ENCODE peak calls at places on chromosome 10, in seven cellular contexts. H is BJ; Q is iPS-NIHi11; S is HT1080; U is AG08395; I is endothelial cell; C is stimulated activated CD8-positive, alpha-beta memory T cell treated with anti-CD3 and anti-CD28 coated beads, Interleukin-2, amount 100 ng/mL, for 1 hour. B is an unnamed sample.

GRCh38 chr10:90592903-90593302 is 264.9 kb downstream of the HTR7 start:
- DNase-seq in I (peak), S (peak), U (no peak), H (no peak), C (no peak), Q (peak), B (no peak)

GRCh38 chr10:14925268-14925667 is 28.6 kb downstream of the DCLRE1C start:
- DNase-seq in Q (no peak), C (no peak), U (no peak), I (no peak), H (no peak), S (no peak), B (no peak)

GRCh38 chr10:68406111-68406814 is 814 bp downstream of the RUFY2 start:
- DNase-seq in C (no peak), Q (peak), U (peak), S (peak), I (peak), H (peak), B (peak)

GRCh38 chr10:129864601-129865126 is 99.4 kb downstream of the EBF3 start:
- DNase-seq in I (no peak), Q (no peak), U (peak), C (no peak), S (no peak), H (no peak), B (no peak)

GRCh38 chr10:110083884-110084283 is 76.1 kb downstream of the ADD3 start:
- DNase-seq in H (no peak), Q (no peak), C (no peak), I (no peak), U (peak), S (peak), B (no peak)

GRCh38 chr10:97096327-97097153 is 89.2 kb downstream of the SLIT1 start:
- DNase-seq in H (no peak), U (no peak), S (no peak), Q (no peak), I (no peak), C (no peak), B (no peak)

GRCh38 chr10:69421611-69422308 is 5.0 kb upstream of the TACR2 start:
- DNase-seq in S (no peak), U (no peak), C (no peak), I (no peak), H (no peak), Q (no peak), B (no peak)

GRCh38 chr10:42975005-42975493 is 101.8 kb upstream of the RET start:
- DNase-seq in C (no peak), U (no peak), I (no peak), Q (peak), H (no peak), S (no peak), B (no peak)

GRCh38 chr10:102627446-102628293 is 16.6 kb upstream of the TRIM8 start:
- DNase-seq in S (no peak), I (peak), Q (peak), H (no peak), C (no peak), U (peak), B (no peak)

GRCh38 chr10:28857164-28857563 is 179.8 kb downstream of the BAMBI start:
- DNase-seq in Q (no peak), U (no peak), C (no peak), I (no peak), H (no peak), S (no peak), B (no peak)

GRCh38 chr10:13922591-13922990 is 335.8 kb downstream of the PRPF18 start:
- DNase-seq in S (peak), C (no peak), H (no peak), I (no peak), U (peak), Q (no peak), B (peak)

GRCh38 chr10:70418229-70418628 is 14.3 kb downstream of the EIF4EBP2 start:
- DNase-seq in Q (no peak), C (no peak), H (no peak), S (peak), U (peak), I (no peak), B (peak)

GRCh38 chr10:7891634-7892033 is 73.3 kb downstream of the TAF3 start:
- DNase-seq in S (no peak), H (no peak), U (no peak), I (no peak), C (no peak), Q (no peak), B (no peak)

GRCh38 chr10:73991846-73992245 is 6.1 kb upstream of the VCL start:
- DNase-seq in Q (no peak), C (peak), S (no peak), I (no peak), H (no peak), U (no peak), B (no peak)

GRCh38 chr10:78336402-78336791 is 302.7 kb downstream of the RPS24 start:
- DNase-seq in I (peak), Q (no peak), C (no peak), S (peak), H (peak), U (peak), B (peak)

GRCh38 chr10:61313460-61313859 is 139.7 kb downstream of the TMEM26 start:
- DNase-seq in I (no peak), S (no peak), C (no peak), H (no peak), U (peak), Q (no peak), B (peak)

GRCh38 chr10:114735946-114736345 is 77.9 kb upstream of the ABLIM1 start:
- DNase-seq in Q (no peak), U (no peak), C (no peak), S (no peak), H (no peak), I (no peak), B (no peak)

GRCh38 chr10:131173484-131174210 is 137.9 kb downstream of the TCERG1L start:
- DNase-seq in U (no peak), Q (no peak), H (no peak), S (no peak), C (no peak), I (no peak), B (no peak)

GRCh38 chr10:69279110-69279509 is 814 bp downstream of the HK1 start:
- DNase-seq in Q (no peak), I (no peak), H (no peak), U (no peak), S (no peak), C (no peak), B (no peak)

GRCh38 chr10:435397-435796 is 254.1 kb downstream of the DIP2C start:
- DNase-seq in I (no peak), H (no peak), C (no peak), U (no peak), Q (no peak), S (no peak), B (no peak)

GRCh38 chr10:43043773-43044394 is 33.0 kb upstream of the RET start:
- DNase-seq in C (no peak), Q (peak), H (no peak), I (no peak), U (no peak), S (no peak), B (no peak)

GRCh38 chr10:121696854-121697253 is 98.6 kb upstream of the FGFR2 start:
- DNase-seq in U (no peak), Q (peak), C (no peak), H (no peak), I (peak), S (peak), B (no peak)

GRCh38 chr10:43943119-43943824 is 294.6 kb upstream of the ZNF32 start:
- DNase-seq in I (peak), U (no peak), S (no peak), C (no peak), Q (no peak), H (no peak), B (no peak)

GRCh38 chr10:96043157-96043894 is at the start of gene CCNJ:
- DNase-seq in U (peak), Q (peak), C (peak), H (peak), I (peak), S (peak), B (peak)

GRCh38 chr10:13673165-13673564 is 86.4 kb downstream of the PRPF18 start:
- DNase-seq in C (no peak), H (no peak), Q (peak), I (no peak), U (no peak), S (no peak), B (no peak)

GRCh38 chr10:17673517-17674051 is 29.6 kb downstream of the STAM start:
- DNase-seq in I (no peak), C (no peak), U (peak), S (peak), H (peak), Q (peak), B (peak)

GRCh38 chr10:79473511-79474095 is 28.2 kb upstream of the ZCCHC24 start:
- DNase-seq in H (no peak), S (no peak), U (no peak), I (no peak), Q (no peak), C (no peak), B (no peak)

GRCh38 chr10:114967071-114967470 is 29.1 kb downstream of the TRUB1 start:
- DNase-seq in H (no peak), U (no peak), Q (no peak), C (no peak), S (no peak), I (peak), B (no peak)

GRCh38 chr10:95279042-95279820 is 11.6 kb downstream of the PDLIM1 start:
- DNase-seq in C (no peak), Q (no peak), I (no peak), H (no peak), U (peak), S (peak), B (no peak)

GRCh38 chr10:6498771-6499170 is 81.3 kb downstream of the PRKCQ start:
- DNase-seq in S (peak), I (no peak), C (no peak), U (no peak), H (no peak), Q (no peak), B (no peak)

GRCh38 chr10:29720149-29720548 is 85.4 kb upstream of the SVIL start:
- DNase-seq in H (no peak), C (no peak), I (no peak), U (no peak), S (no peak), Q (no peak), B (no peak)

GRCh38 chr10:77456414-77456813 is 181.2 kb downstream of the KCNMA1 start:
- DNase-seq in Q (no peak), S (no peak), H (no peak), C (no peak), U (no peak), I (no peak), B (no peak)

GRCh38 chr10:27542812-27543211 is 38.7 kb downstream of the RAB18 start:
- DNase-seq in C (no peak), I (no peak), S (peak), U (no peak), H (peak), Q (no peak), B (peak)

B was measured in AG04449.